ENCODE peak calls at places on chromosome 4, in five cellular contexts. C is stimulated activated CD8-positive, alpha-beta memory T cell treated with anti-CD3 and anti-CD28 coated beads, Interleukin-4, amount 100 ng/mL, for 1 hour; L is left ventricle myocardium inferior; X is substantia nigra; B is aorta. D is an unnamed sample.

GRCh38 chr4:76905521-76905920 is 7.6 kb upstream of the SOWAHB start:
- DNase-seq in B (no peak), C (no peak), X (no peak), L (no peak), D (no peak)

GRCh38 chr4:40721730-40722171 is 28.0 kb upstream of the NSUN7 start:
- DNase-seq in L (no peak), C (no peak), B (no peak), X (no peak), D (no peak)

GRCh38 chr4:186942745-186943606 is 219.3 kb upstream of the FAT1 start:
- DNase-seq in X (no peak), C (no peak), B (no peak), L (no peak), D (no peak)

GRCh38 chr4:10917475-10918103 is 233.0 kb upstream of the CLNK start:
- DNase-seq in C (no peak), L (no peak), B (no peak), X (no peak), D (no peak)

GRCh38 chr4:121666091-121666679 is 30.6 kb downstream of the ANXA5 start:
- DNase-seq in L (peak), B (no peak), X (no peak), C (no peak), D (no peak)

GRCh38 chr4:149897784-149898183 is 82.1 kb upstream of the IQCM start:
- DNase-seq in X (no peak), C (no peak), L (no peak), B (no peak), D (no peak)

GRCh38 chr4:110160616-110161015 is 37.8 kb downstream of the ELOVL6 start:
- DNase-seq in B (no peak), C (no peak), X (no peak), L (no peak), D (no peak)

GRCh38 chr4:174523003-174523693 is 860 bp upstream of the HPGD start:
- DNase-seq in C (no peak), L (no peak), X (no peak), B (peak), D (no peak)

GRCh38 chr4:7186516-7187296 is 5.6 kb upstream of the SORCS2 start:
- DNase-seq in X (no peak), C (no peak), L (no peak), B (peak), D (peak)

GRCh38 chr4:153758688-153759406 is 977 bp downstream of the RNF175 start:
- DNase-seq in L (no peak), B (no peak), X (no peak), C (no peak), D (no peak)

GRCh38 chr4:3853388-3854035 is 87.3 kb downstream of the ADRA2C start:
- DNase-seq in B (no peak), L (no peak), X (no peak), C (no peak), D (no peak)

GRCh38 chr4:32519060-32519459 is 1798.9 kb downstream of the PCDH7 start:
- DNase-seq in B (no peak), L (no peak), C (no peak), X (no peak), D (no peak)

GRCh38 chr4:72209600-72209999 is 177.8 kb downstream of the NPFFR2 start:
- DNase-seq in B (no peak), L (no peak), C (no peak), X (no peak), D (no peak)